ENCODE peak calls at places on chromosome 3, in seven cellular contexts. U, M, T, X, A, W and C are unnamed samples.

GRCh38 chr3:193225726-193226125 is 15.3 kb upstream of the PLAAT1 start:
- DNase-seq in U (no peak), M (no peak), T (no peak), X (no peak), A (no peak), W (no peak), C (no peak)

GRCh38 chr3:172808969-172809546 is 58.5 kb downstream of the ECT2 start:
- DNase-seq in U (peak), M (peak), T (peak), X (peak), A (no peak), W (peak), C (no peak)

GRCh38 chr3:187920871-187921270 is 175.6 kb upstream of the BCL6 start:
- DNase-seq in U (no peak), M (no peak), T (no peak), X (no peak), A (no peak), W (no peak), C (no peak)

GRCh38 chr3:115113367-115113766 is 33.7 kb downstream of the ZBTB20 start:
- DNase-seq in U (no peak), M (no peak), T (no peak), X (no peak), A (no peak), W (no peak), C (no peak)

GRCh38 chr3:119579366-119580147 is at the start of gene ADPRH:
- DNase-seq in U (peak), M (peak), T (no peak), X (peak), A (peak), W (no peak), C (peak)

GRCh38 chr3:194261581-194262063 is 89.5 kb downstream of the CPN2 start:
- DNase-seq in U (no peak), M (no peak), T (no peak), X (no peak), A (no peak), W (no peak), C (no peak)

GRCh38 chr3:25120666-25121065 is 307.4 kb upstream of the RARB start:
- DNase-seq in U (no peak), M (no peak), T (no peak), X (no peak), A (no peak), W (no peak), C (no peak)

GRCh38 chr3:141060287-141060686 is 9.1 kb downstream of the SPSB4 start:
- DNase-seq in U (no peak), M (no peak), T (no peak), X (no peak), A (no peak), W (no peak), C (no peak)

GRCh38 chr3:122315619-122316018 is 9.4 kb upstream of the CSTA start:
- DNase-seq in U (no peak), M (no peak), T (no peak), X (no peak), A (no peak), W (no peak), C (no peak)

GRCh38 chr3:120094776-120095225 is 554 bp upstream of the GSK3B start:
- DNase-seq in U (peak), M (no peak), T (peak), X (peak), A (peak), W (peak), C (peak)

GRCh38 chr3:16801223-16801622 is 83.5 kb upstream of the PLCL2 start:
- DNase-seq in U (no peak), M (no peak), T (no peak), X (no peak), A (no peak), W (peak), C (no peak)

GRCh38 chr3:131543714-131544113 is 40.9 kb upstream of the MRPL3 start:
- DNase-seq in U (peak), M (peak), T (peak), X (peak), A (no peak), W (no peak), C (peak)

GRCh38 chr3:42608586-42608985 is 8.1 kb downstream of the NKTR start:
- DNase-seq in U (peak), M (no peak), T (peak), X (no peak), A (no peak), W (no peak), C (no peak)

GRCh38 chr3:157810924-157811718 is 295.1 kb downstream of the SHOX2 start:
- DNase-seq in U (no peak), M (no peak), T (no peak), X (no peak), A (peak), W (no peak), C (no peak)

GRCh38 chr3:61574854-61575253 is 13.5 kb downstream of the PTPRG start:
- DNase-seq in U (no peak), M (no peak), T (peak), X (peak), A (no peak), W (peak), C (no peak)

GRCh38 chr3:141776885-141777284 is 13.7 kb downstream of the GRK7 start:
- DNase-seq in U (no peak), M (no peak), T (no peak), X (no peak), A (no peak), W (no peak), C (no peak)

GRCh38 chr3:57729339-57730039 is 26.6 kb upstream of the SLMAP start:
- DNase-seq in U (no peak), M (no peak), T (no peak), X (no peak), A (no peak), W (peak), C (no peak)

GRCh38 chr3:167735233-167736107 is at the start of gene SERPINI1:
- DNase-seq in U (peak), M (peak), T (peak), X (peak), A (peak), W (peak), C (peak)

GRCh38 chr3:146087121-146087520 is 73.9 kb downstream of the PLOD2 start:
- DNase-seq in U (no peak), M (no peak), T (no peak), X (no peak), A (no peak), W (no peak), C (no peak)

GRCh38 chr3:31613131-31613626 is 80.5 kb downstream of the STT3B start:
- DNase-seq in U (no peak), M (no peak), T (no peak), X (no peak), A (no peak), W (no peak), C (no peak)

GRCh38 chr3:106281231-106281630 is 412.4 kb upstream of the CBLB start:
- DNase-seq in U (no peak), M (no peak), T (peak), X (peak), A (no peak), W (no peak), C (no peak)

GRCh38 chr3:193863657-193864323 is 270.8 kb downstream of the OPA1 start:
- DNase-seq in U (no peak), M (no peak), T (no peak), X (no peak), A (no peak), W (no peak), C (peak)